ENCODE peak calls at places on chromosome 3, in six cellular contexts. N, P, T, C, G and L are unnamed samples.
A peak's percentile ranks its signal among the peaks of the same experiment; 100 is the strongest.

GRCh38 chr3:53890726-53891499 is 746 bp downstream of the SELENOK start:
- DNase-seq in T (no peak), P (no peak), N (peak; percentile 19), G (no peak), C (peak; percentile 10), L (no peak)

GRCh38 chr3:58617338-58617761 is 40.2 kb upstream of the FAM107A start:
- DNase-seq in G (peak; percentile 73), P (no peak), C (no peak), T (peak; percentile 57), N (no peak), L (no peak)

GRCh38 chr3:143040264-143040879 is 39.0 kb downstream of the U2SURP start:
- DNase-seq in G (no peak), N (peak; percentile 35), T (no peak), P (no peak), C (peak; percentile 28), L (no peak)

GRCh38 chr3:27713066-27713400 is 9.1 kb downstream of the EOMES start:
- DNase-seq in N (peak; percentile 21), C (no peak), P (no peak), T (no peak), G (no peak), L (no peak)

GRCh38 chr3:69219101-69219708 is 96.8 kb upstream of the LMOD3 start:
- DNase-seq in N (no peak), G (no peak), T (no peak), P (no peak), C (no peak), L (no peak)

GRCh38 chr3:115857518-115858136 is 234.3 kb downstream of the GAP43 start:
- DNase-seq in C (peak; percentile 5), P (no peak), T (no peak), N (no peak), G (no peak), L (no peak)

GRCh38 chr3:168581718-168582332 is 486.1 kb upstream of the GOLIM4 start:
- DNase-seq in C (no peak), T (no peak), P (no peak), G (no peak), N (no peak), L (no peak)

GRCh38 chr3:165642761-165643432 is 194.3 kb downstream of the BCHE start:
- DNase-seq in C (peak; percentile 84), G (no peak), T (peak; percentile 45), N (peak; percentile 17), P (no peak), L (peak; percentile 39)

GRCh38 chr3:108124337-108125150 is 33.7 kb upstream of the CD47 start:
- DNase-seq in N (no peak), C (no peak), P (no peak), G (no peak), T (no peak), L (no peak)

GRCh38 chr3:134333522-134334181 is 40.6 kb downstream of the AMOTL2 start:
- DNase-seq in T (peak; percentile 61), P (no peak), G (no peak), C (peak; percentile 71), N (peak; percentile 30), L (no peak)

GRCh38 chr3:57864853-57865252 is 108.7 kb downstream of the SLMAP start:
- DNase-seq in G (no peak), N (peak; percentile 3), P (no peak), T (no peak), C (no peak), L (no peak)

GRCh38 chr3:34842706-34843478 is 796.4 kb upstream of the ARPP21 start:
- DNase-seq in G (no peak), N (no peak), P (no peak), C (no peak), T (no peak), L (no peak)

GRCh38 chr3:42063886-42064285 is 27.3 kb upstream of the TRAK1 start:
- DNase-seq in C (peak; percentile 66), G (no peak), P (no peak), N (no peak), T (no peak), L (peak; percentile 38)

GRCh38 chr3:165466856-165467255 is 270.7 kb upstream of the SLITRK3 start:
- DNase-seq in C (no peak), T (no peak), P (no peak), N (no peak), G (no peak), L (no peak)

GRCh38 chr3:43062556-43063040 is 43.3 kb downstream of the POMGNT2 start:
- DNase-seq in N (no peak), C (no peak), P (no peak), G (no peak), T (no peak), L (no peak)

GRCh38 chr3:197297020-197297419 is 1.4 kb downstream of the DLG1 start:
- DNase-seq in N (peak; percentile 38), T (no peak), G (no peak), C (no peak), P (no peak), L (no peak)

GRCh38 chr3:21919383-21919782 is 168.4 kb upstream of the ZNF385D start:
- DNase-seq in T (no peak), N (no peak), G (no peak), C (no peak), P (no peak), L (no peak)

GRCh38 chr3:186209810-186210752 is 101.2 kb upstream of the ETV5 start:
- DNase-seq in G (peak; percentile 77), T (peak; percentile 34), P (peak; percentile 36), N (peak; percentile 79), C (peak; percentile 84), L (peak; percentile 97)

GRCh38 chr3:128559486-128560225 is 66.7 kb upstream of the GATA2 start:
- DNase-seq in C (no peak), P (no peak), N (no peak), T (no peak), G (no peak), L (no peak)

GRCh38 chr3:197353867-197354180 is 55.4 kb upstream of the DLG1 start:
- DNase-seq in T (no peak), N (peak; percentile 82), G (no peak), C (no peak), P (no peak), L (no peak)